ENCODE peak calls at places on chromosomes 2 and 18, in six cellular contexts. Z, T, M, L, G and I are unnamed samples.

GRCh38 chr2:129396980-129397599 is 582.4 kb upstream of the RAB6C start:
- DNase-seq in Z (no peak), T (no peak), M (peak; percentile 39), L (peak; percentile 42), G (no peak), I (no peak)

GRCh38 chr2:8378016-8378810 is 303.6 kb upstream of the ID2 start:
- DNase-seq in Z (no peak), T (no peak), M (no peak), L (no peak), G (no peak), I (no peak)

GRCh38 chr2:44945676-44946427 is 4.3 kb downstream of the SIX3 start:
- DNase-seq in Z (no peak), T (no peak), M (no peak), L (no peak), G (no peak), I (no peak)

GRCh38 chr18:42614619-42615293 is 500.7 kb downstream of the RIT2 start:
- DNase-seq in Z (no peak), T (no peak), M (no peak), L (no peak), G (no peak), I (no peak)

GRCh38 chr18:45687617-45688016 is 36.4 kb upstream of the SLC14A1 start:
- DNase-seq in Z (no peak), T (no peak), M (no peak), L (no peak), G (no peak), I (no peak)

GRCh38 chr2:192448881-192449280 is 254.1 kb upstream of the TMEFF2 start:
- DNase-seq in Z (no peak), T (no peak), M (no peak), L (no peak), G (no peak), I (no peak)

GRCh38 chr2:217023611-217024010 is 163.7 kb upstream of the TNP1 start:
- DNase-seq in Z (no peak), T (no peak), M (no peak), L (no peak), G (no peak), I (no peak)

GRCh38 chr18:23619388-23619873 is 33.1 kb upstream of the NPC1 start:
- DNase-seq in Z (no peak), T (no peak), M (no peak), L (peak; percentile 63), G (no peak), I (no peak)

GRCh38 chr2:165277860-165278656 is 38.8 kb downstream of the SCN2A start:
- DNase-seq in Z (no peak), T (no peak), M (no peak), L (no peak), G (no peak), I (no peak)

GRCh38 chr2:225328192-225328591 is 71.3 kb upstream of the NYAP2 start:
- DNase-seq in Z (no peak), T (no peak), M (no peak), L (no peak), G (no peak), I (no peak)

GRCh38 chr18:59900222-59901128 is 679 bp downstream of the PMAIP1 start:
- DNase-seq in Z (peak; percentile 66), T (peak; percentile 47), M (peak; percentile 43), L (peak; percentile 27), G (peak; percentile 64), I (no peak)

GRCh38 chr2:235471186-235471747 is 22.6 kb upstream of the AGAP1 start:
- DNase-seq in Z (no peak), T (no peak), M (no peak), L (no peak), G (no peak), I (no peak)

GRCh38 chr2:54988612-54989011 is 61.6 kb downstream of the RTN4 start:
- DNase-seq in Z (no peak), T (no peak), M (no peak), L (no peak), G (no peak), I (no peak)

GRCh38 chr2:3179208-3179607 is 198.4 kb downstream of the EIPR1 start:
- DNase-seq in Z (no peak), T (peak; percentile 19), M (no peak), L (no peak), G (no peak), I (no peak)

GRCh38 chr2:72139471-72139870 is 8.2 kb downstream of the CYP26B1 start:
- DNase-seq in Z (no peak), T (no peak), M (no peak), L (no peak), G (no peak), I (no peak)

GRCh38 chr2:227774011-227774624 is 28.4 kb downstream of the SCYGR8 start:
- DNase-seq in Z (no peak), T (no peak), M (no peak), L (no peak), G (no peak), I (no peak)

GRCh38 chr18:57915848-57916596 is 112.9 kb upstream of the ATP8B1 start:
- DNase-seq in Z (no peak), T (no peak), M (no peak), L (no peak), G (no peak), I (no peak)

GRCh38 chr18:60624207-60624606 is 251.6 kb upstream of the MC4R start:
- DNase-seq in Z (no peak), T (no peak), M (no peak), L (no peak), G (no peak), I (no peak)

GRCh38 chr2:32553829-32554432 is 73.9 kb upstream of the TTC27 start:
- DNase-seq in Z (no peak), T (no peak), M (peak; percentile 44), L (no peak), G (no peak), I (peak; percentile 5)

GRCh38 chr2:28185881-28186280 is 206.8 kb upstream of the FOSL2 start:
- DNase-seq in Z (no peak), T (no peak), M (no peak), L (no peak), G (no peak), I (peak; percentile 34)

GRCh38 chr2:47230418-47230817 is 75.3 kb upstream of the STPG4 start:
- DNase-seq in Z (no peak), T (no peak), M (no peak), L (no peak), G (no peak), I (no peak)